ENCODE peak calls at places on chromosomes 1 and 21, in seven cellular contexts. Q is central memory CD4-positive, alpha-beta T cell; I is HEK293T; N is stimulated activated effector memory CD8-positive, alpha-beta T cell treated with anti-CD3 and anti-CD28 coated beads, Interleukin-12 subunit alpha, Interleukin-12 subunit beta, amount 100 ng/mL, for 72 hours; O is stimulated activated CD8-positive, alpha-beta memory T cell treated with anti-CD3 and anti-CD28 coated beads, Interleukin-4, amount 100 ng/mL, for 24 hours; C is G401; P is stimulated activated CD4-positive, alpha-beta T cell treated with anti-CD3 and anti-CD28 coated beads, Interleukin-4, amount 100 ng/mL, for 24 hours. L is an unnamed sample.

GRCh38 chr1:37731312-37732019 is 33.5 kb downstream of the EPHA10 start:
- DNase-seq in O (no peak), P (no peak), N (no peak), C (no peak), Q (no peak), I (no peak), L (peak; percentile 82)

GRCh38 chr1:80801691-80802090 is 999.0 kb upstream of the ADGRL2 start:
- DNase-seq in P (no peak), Q (no peak), O (no peak), C (no peak), N (no peak), I (no peak), L (no peak)

GRCh38 chr1:240608707-240609106 is 3.2 kb downstream of the GREM2 start:
- DNase-seq in N (no peak), P (no peak), I (peak; percentile 45), C (peak; percentile 19), O (no peak), Q (no peak), L (no peak)

GRCh38 chr1:55484173-55484572 is 269.0 kb upstream of the USP24 start:
- DNase-seq in N (no peak), C (no peak), P (no peak), O (no peak), I (no peak), Q (no peak), L (no peak)

GRCh38 chr1:202144510-202145324 is at the start of gene ARL8A:
- DNase-seq in N (peak; percentile 83), Q (peak; percentile 61), O (peak; percentile 53), C (peak; percentile 71), P (peak; percentile 72), I (peak; percentile 85), L (peak; percentile 94)

GRCh38 chr1:23450894-23451293 is 26.3 kb upstream of the TCEA3 start:
- DNase-seq in N (no peak), C (no peak), O (no peak), Q (no peak), P (no peak), I (no peak), L (no peak)

GRCh38 chr1:30824736-30825429 is 67.3 kb upstream of the LAPTM5 start:
- DNase-seq in N (no peak), I (no peak), P (no peak), C (no peak), O (no peak), Q (no peak), L (no peak)

GRCh38 chr21:37427221-37427620 is 60.6 kb downstream of the DYRK1A start:
- DNase-seq in Q (no peak), P (no peak), C (no peak), N (no peak), I (no peak), O (no peak), L (no peak)

GRCh38 chr1:19844726-19845125 is 29.6 kb upstream of the RNF186 start:
- DNase-seq in C (no peak), N (no peak), O (no peak), I (no peak), P (no peak), Q (no peak), L (no peak)

GRCh38 chr1:23930861-23931471 is 17.8 kb upstream of the CNR2 start:
- DNase-seq in Q (no peak), C (no peak), I (no peak), O (no peak), N (no peak), P (no peak), L (peak; percentile 5)

GRCh38 chr1:19412654-19413053 is 72.7 kb downstream of the CAPZB start:
- DNase-seq in Q (no peak), P (no peak), I (no peak), N (no peak), O (no peak), C (no peak), L (no peak)

GRCh38 chr1:84298688-84299535 is 2.6 kb upstream of the SAMD13 start:
- DNase-seq in Q (no peak), N (peak; percentile 61), C (peak; percentile 31), I (peak; percentile 64), P (peak; percentile 22), O (no peak), L (no peak)

GRCh38 chr1:242019018-242019417 is 20.1 kb upstream of the MAP1LC3C start:
- DNase-seq in C (peak; percentile 23), P (no peak), Q (no peak), I (no peak), O (no peak), N (no peak), L (no peak)

GRCh38 chr1:234533034-234533571 is 54.1 kb upstream of the TARBP1 start:
- DNase-seq in Q (no peak), N (no peak), I (no peak), P (no peak), O (no peak), C (peak; percentile 43), L (no peak)

GRCh38 chr21:28642891-28643290 is 349.8 kb downstream of the LTN1 start:
- DNase-seq in Q (no peak), N (no peak), P (no peak), O (no peak), C (no peak), I (no peak), L (no peak)

GRCh38 chr1:163074004-163074403 is 4.8 kb downstream of the RGS4 start:
- DNase-seq in C (no peak), N (no peak), I (no peak), O (no peak), Q (no peak), P (no peak), L (no peak)

GRCh38 chr1:53344921-53345838 is 17.3 kb upstream of the LRP8 start:
- DNase-seq in Q (no peak), P (no peak), C (no peak), O (no peak), I (no peak), N (peak; percentile 22), L (peak; percentile 79)

GRCh38 chr1:204703826-204704612 is 18.5 kb upstream of the LRRN2 start:
- DNase-seq in I (no peak), O (no peak), P (no peak), N (no peak), Q (no peak), C (peak; percentile 66), L (peak; percentile 24)

GRCh38 chr21:41605178-41605933 is 97.4 kb upstream of the TMPRSS2 start:
- DNase-seq in N (no peak), Q (no peak), C (no peak), O (no peak), P (no peak), I (no peak), L (no peak)

GRCh38 chr1:218171302-218171893 is 113.7 kb upstream of the RRP15 start:
- DNase-seq in P (no peak), C (peak; percentile 33), Q (no peak), O (no peak), N (no peak), I (peak; percentile 17), L (no peak)

GRCh38 chr1:6988796-6989195 is 203.5 kb downstream of the CAMTA1 start:
- DNase-seq in O (no peak), Q (no peak), C (no peak), I (no peak), P (no peak), N (no peak), L (peak; percentile 68)

L was measured in mesenteric fat pad.